ENCODE peak calls at places on chromosomes 4 and X, in five cellular contexts. One of them, this sample, is unnamed.

GRCh38 chrX:119502727-119503483 is 34.7 kb downstream of the SLC25A5 start:
- DNase-seq in suprapubic skin: no peak
- DNase-seq in foreskin keratinocyte: peak; percentile 75
- DNase-seq in tibial nerve: no peak
- DNase-seq in neural progenitor cell: no peak
- DNase-seq in this sample: peak; percentile 15

GRCh38 chr4:81019016-81019415 is 11.5 kb upstream of the BMP3 start:
- DNase-seq in suprapubic skin: no peak
- DNase-seq in foreskin keratinocyte: no peak
- DNase-seq in tibial nerve: no peak
- DNase-seq in neural progenitor cell: no peak
- DNase-seq in this sample: no peak

GRCh38 chr4:150679767-150680088 is 97.8 kb downstream of the MAB21L2 start:
- DNase-seq in suprapubic skin: no peak
- DNase-seq in foreskin keratinocyte: peak; percentile 77
- DNase-seq in tibial nerve: no peak
- DNase-seq in neural progenitor cell: no peak
- DNase-seq in this sample: no peak

GRCh38 chrX:132614297-132614696 is 125.5 kb upstream of the MBNL3 start:
- DNase-seq in suprapubic skin: no peak
- DNase-seq in foreskin keratinocyte: no peak
- DNase-seq in tibial nerve: no peak
- DNase-seq in neural progenitor cell: peak; percentile 23
- DNase-seq in this sample: no peak

GRCh38 chr4:40719008-40719623 is 30.6 kb upstream of the NSUN7 start:
- DNase-seq in suprapubic skin: no peak
- DNase-seq in foreskin keratinocyte: peak; percentile 57
- DNase-seq in tibial nerve: no peak
- DNase-seq in neural progenitor cell: peak; percentile 69
- DNase-seq in this sample: no peak

GRCh38 chrX:50988649-50989048 is 78.1 kb downstream of the BMP15 start:
- DNase-seq in suprapubic skin: no peak
- DNase-seq in foreskin keratinocyte: no peak
- DNase-seq in tibial nerve: peak; percentile 37
- DNase-seq in neural progenitor cell: peak; percentile 53
- DNase-seq in this sample: no peak

GRCh38 chr4:109993116-109993515 is 80.4 kb downstream of the EGF start:
- DNase-seq in suprapubic skin: no peak
- DNase-seq in foreskin keratinocyte: no peak
- DNase-seq in tibial nerve: no peak
- DNase-seq in neural progenitor cell: no peak
- DNase-seq in this sample: no peak

GRCh38 chrX:110985470-110985869 is 110.5 kb upstream of the PAK3 start:
- DNase-seq in suprapubic skin: no peak
- DNase-seq in foreskin keratinocyte: peak; percentile 20
- DNase-seq in tibial nerve: no peak
- DNase-seq in neural progenitor cell: no peak
- DNase-seq in this sample: no peak

GRCh38 chrX:30680618-30681017 is 27.4 kb downstream of the GK start:
- DNase-seq in suprapubic skin: no peak
- DNase-seq in foreskin keratinocyte: no peak
- DNase-seq in tibial nerve: no peak
- DNase-seq in neural progenitor cell: no peak
- DNase-seq in this sample: no peak

GRCh38 chrX:95290455-95290854 is 1394.2 kb upstream of the DIAPH2 start:
- DNase-seq in suprapubic skin: no peak
- DNase-seq in foreskin keratinocyte: no peak
- DNase-seq in tibial nerve: no peak
- DNase-seq in neural progenitor cell: peak; percentile 53
- DNase-seq in this sample: no peak

GRCh38 chr4:42397256-42397634 is at the start of gene SHISA3:
- DNase-seq in suprapubic skin: no peak
- DNase-seq in foreskin keratinocyte: peak; percentile 29
- DNase-seq in tibial nerve: peak; percentile 19
- DNase-seq in neural progenitor cell: peak; percentile 69
- DNase-seq in this sample: no peak

GRCh38 chrX:119497185-119497584 is 28.9 kb downstream of the SLC25A5 start:
- DNase-seq in suprapubic skin: no peak
- DNase-seq in foreskin keratinocyte: no peak
- DNase-seq in tibial nerve: no peak
- DNase-seq in neural progenitor cell: no peak
- DNase-seq in this sample: no peak

GRCh38 chr4:12555011-12555410 is 929.1 kb downstream of the RAB28 start:
- DNase-seq in suprapubic skin: no peak
- DNase-seq in foreskin keratinocyte: peak; percentile 15
- DNase-seq in tibial nerve: no peak
- DNase-seq in neural progenitor cell: no peak
- DNase-seq in this sample: no peak

GRCh38 chrX:104324461-104324860 is 69.7 kb upstream of the ESX1 start:
- DNase-seq in suprapubic skin: no peak
- DNase-seq in foreskin keratinocyte: no peak
- DNase-seq in tibial nerve: no peak
- DNase-seq in neural progenitor cell: no peak
- DNase-seq in this sample: no peak

GRCh38 chr4:100799767-100800539 is 282.1 kb upstream of the EMCN start:
- DNase-seq in suprapubic skin: no peak
- DNase-seq in foreskin keratinocyte: no peak
- DNase-seq in tibial nerve: no peak
- DNase-seq in neural progenitor cell: no peak
- DNase-seq in this sample: no peak

GRCh38 chrX:8726031-8726652 is 5.8 kb downstream of the ANOS1 start:
- DNase-seq in suprapubic skin: no peak
- DNase-seq in foreskin keratinocyte: no peak
- DNase-seq in tibial nerve: no peak
- DNase-seq in neural progenitor cell: no peak
- DNase-seq in this sample: no peak

GRCh38 chrX:82961129-82961528 is 547.0 kb upstream of the POU3F4 start:
- DNase-seq in suprapubic skin: no peak
- DNase-seq in foreskin keratinocyte: no peak
- DNase-seq in tibial nerve: no peak
- DNase-seq in neural progenitor cell: peak; percentile 12
- DNase-seq in this sample: no peak

GRCh38 chr4:82509029-82509428 is 52.8 kb downstream of the TMEM150C start:
- DNase-seq in suprapubic skin: no peak
- DNase-seq in foreskin keratinocyte: no peak
- DNase-seq in tibial nerve: no peak
- DNase-seq in neural progenitor cell: peak; percentile 44
- DNase-seq in this sample: no peak

GRCh38 chrX:66164931-66165330 is 884 bp downstream of the HEPH start:
- DNase-seq in suprapubic skin: no peak
- DNase-seq in foreskin keratinocyte: no peak
- DNase-seq in tibial nerve: no peak
- DNase-seq in neural progenitor cell: no peak
- DNase-seq in this sample: no peak
- H3K27ac ChIP-seq in suprapubic skin: no peak overlapping the region
- H3K27ac ChIP-seq in foreskin keratinocyte: no peak overlapping the region
- H3K27ac ChIP-seq in tibial nerve: peak overlapping the region; percentile 57
- H3K27ac ChIP-seq in neural progenitor cell: no peak overlapping the region
- H3K27ac ChIP-seq in this sample: no peak overlapping the region

GRCh38 chr4:34202154-34202553 is 2042.2 kb downstream of the ARAP2 start:
- DNase-seq in suprapubic skin: no peak
- DNase-seq in foreskin keratinocyte: peak; percentile 71
- DNase-seq in tibial nerve: no peak
- DNase-seq in neural progenitor cell: no peak
- DNase-seq in this sample: no peak
- H3K27ac ChIP-seq in suprapubic skin: no peak overlapping the region
- H3K27ac ChIP-seq in foreskin keratinocyte: no peak overlapping the region
- H3K27ac ChIP-seq in tibial nerve: no peak overlapping the region
- H3K27ac ChIP-seq in neural progenitor cell: no peak overlapping the region
- H3K27ac ChIP-seq in this sample: no peak overlapping the region

GRCh38 chrX:41588271-41588670 is 100.5 kb upstream of the GPR34 start:
- DNase-seq in suprapubic skin: no peak
- DNase-seq in foreskin keratinocyte: no peak
- DNase-seq in tibial nerve: no peak
- DNase-seq in neural progenitor cell: no peak
- DNase-seq in this sample: no peak
- H3K27ac ChIP-seq in suprapubic skin: no peak overlapping the region
- H3K27ac ChIP-seq in foreskin keratinocyte: no peak overlapping the region
- H3K27ac ChIP-seq in tibial nerve: no peak overlapping the region
- H3K27ac ChIP-seq in neural progenitor cell: no peak overlapping the region
- H3K27ac ChIP-seq in this sample: no peak overlapping the region

DNA sequence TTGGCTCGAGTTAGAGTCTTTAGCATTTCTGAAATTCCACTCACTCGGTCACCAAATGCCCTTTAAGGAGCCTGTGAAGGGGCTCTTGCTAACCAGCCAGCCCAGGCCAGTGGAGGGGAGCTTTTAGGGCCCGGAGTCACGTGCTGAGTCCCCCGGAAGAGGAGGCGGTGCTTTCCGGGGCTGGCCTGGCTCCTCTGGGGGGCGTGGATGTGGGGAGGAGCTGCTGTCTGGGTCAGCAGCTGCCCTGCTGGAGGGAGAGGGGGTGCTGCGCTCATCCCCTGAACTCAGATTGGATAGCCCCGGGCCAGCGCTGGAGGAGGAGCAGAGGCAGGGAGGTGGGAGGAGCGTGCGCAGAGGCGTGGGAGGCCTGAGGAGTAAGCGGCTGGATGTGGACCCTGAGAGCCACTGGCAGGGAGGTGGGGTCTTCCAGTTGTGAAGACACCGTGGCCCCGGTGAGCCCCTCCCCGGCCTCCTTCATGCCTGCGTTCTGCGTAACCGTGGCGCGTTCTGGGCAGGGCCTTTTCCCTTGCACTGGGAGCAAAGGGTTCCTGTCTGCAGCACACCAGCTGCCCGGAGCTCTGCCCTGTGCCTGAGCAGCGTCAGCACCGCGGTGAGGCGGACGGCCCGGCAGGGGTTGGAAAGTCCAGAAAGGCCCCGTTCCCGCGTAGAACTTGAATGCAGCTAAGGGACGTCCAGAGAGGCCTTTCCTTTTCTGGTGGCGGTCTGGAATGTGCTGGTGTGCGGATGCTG is 19.7 kb downstream of the MAEA start:
- DNase-seq in suprapubic skin: peak; percentile 93
- DNase-seq in foreskin keratinocyte: peak; percentile 83
- DNase-seq in tibial nerve: peak; percentile 84
- DNase-seq in neural progenitor cell: peak; percentile 96
- DNase-seq in this sample: peak; percentile 50
- H3K27ac ChIP-seq in suprapubic skin: peak overlapping the region; percentile 49
- H3K27ac ChIP-seq in foreskin keratinocyte: no peak overlapping the region
- H3K27ac ChIP-seq in tibial nerve: peak overlapping the region; percentile 64
- H3K27ac ChIP-seq in neural progenitor cell: peak overlapping the region; percentile 86
- H3K27ac ChIP-seq in this sample: peak overlapping the region; percentile 39

GRCh38 chr4:179872751-179873150 is 2370.5 kb upstream of the TENM3 start:
- DNase-seq in suprapubic skin: no peak
- DNase-seq in foreskin keratinocyte: no peak
- DNase-seq in tibial nerve: no peak
- DNase-seq in neural progenitor cell: no peak
- DNase-seq in this sample: no peak
- H3K27ac ChIP-seq in suprapubic skin: no peak overlapping the region
- H3K27ac ChIP-seq in foreskin keratinocyte: no peak overlapping the region
- H3K27ac ChIP-seq in tibial nerve: no peak overlapping the region
- H3K27ac ChIP-seq in neural progenitor cell: no peak overlapping the region
- H3K27ac ChIP-seq in this sample: no peak overlapping the region

GRCh38 chrX:136061302-136061701 is 76.1 kb downstream of the SLC9A6 start:
- DNase-seq in suprapubic skin: no peak
- DNase-seq in foreskin keratinocyte: no peak
- DNase-seq in tibial nerve: no peak
- DNase-seq in neural progenitor cell: no peak
- DNase-seq in this sample: no peak
- H3K27ac ChIP-seq in suprapubic skin: no peak overlapping the region
- H3K27ac ChIP-seq in foreskin keratinocyte: no peak overlapping the region
- H3K27ac ChIP-seq in tibial nerve: no peak overlapping the region
- H3K27ac ChIP-seq in neural progenitor cell: no peak overlapping the region
- H3K27ac ChIP-seq in this sample: no peak overlapping the region

GRCh38 chrX:53288173-53288572 is 6.8 kb upstream of the IQSEC2 start:
- DNase-seq in suprapubic skin: no peak
- DNase-seq in foreskin keratinocyte: no peak
- DNase-seq in tibial nerve: no peak
- DNase-seq in neural progenitor cell: peak; percentile 84
- DNase-seq in this sample: no peak

GRCh38 chrX:53294024-53294648 is 12.8 kb upstream of the IQSEC2 start:
- DNase-seq in suprapubic skin: no peak
- DNase-seq in foreskin keratinocyte: no peak
- DNase-seq in tibial nerve: no peak
- DNase-seq in neural progenitor cell: no peak
- DNase-seq in this sample: no peak

GRCh38 chrX:53291596-53291995 is 10.2 kb upstream of the IQSEC2 start:
- DNase-seq in suprapubic skin: no peak
- DNase-seq in foreskin keratinocyte: no peak
- DNase-seq in tibial nerve: no peak
- DNase-seq in neural progenitor cell: no peak
- DNase-seq in this sample: no peak

GRCh38 chrX:53287493-53288138 is 6.2 kb upstream of the IQSEC2 start:
- DNase-seq in suprapubic skin: no peak
- DNase-seq in foreskin keratinocyte: no peak
- DNase-seq in tibial nerve: peak; percentile 18
- DNase-seq in neural progenitor cell: no peak
- DNase-seq in this sample: peak; percentile 22

DNA sequence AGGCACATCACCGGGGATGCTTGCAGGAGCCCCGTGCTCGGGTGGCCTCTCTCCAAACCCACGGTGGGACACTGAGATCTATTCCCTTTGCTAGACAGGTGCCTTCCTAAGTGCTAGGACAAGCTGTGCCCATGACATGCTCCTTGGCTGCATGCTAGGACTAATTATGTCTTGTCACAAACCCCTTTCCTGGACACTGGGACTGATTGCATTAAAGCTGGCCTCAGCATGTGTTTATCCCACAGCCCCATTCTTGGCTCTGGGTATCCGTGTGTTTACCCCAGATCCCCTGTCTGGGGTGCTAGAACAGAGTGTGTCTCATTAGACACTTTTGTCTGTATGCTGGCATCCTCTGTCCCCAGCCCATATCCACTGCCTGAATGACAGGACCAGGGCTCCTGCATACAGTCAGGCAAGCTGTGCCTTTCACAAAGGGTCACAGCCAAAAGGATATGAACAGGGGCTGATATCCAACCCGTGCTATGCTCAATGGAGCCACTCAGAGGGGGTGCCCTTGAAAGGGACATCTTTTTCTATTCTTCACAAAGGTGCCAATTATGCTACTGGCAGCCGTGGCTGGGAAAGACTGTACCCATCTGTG is 9.2 kb upstream of the IQSEC2 start:
- DNase-seq in suprapubic skin: no peak
- DNase-seq in foreskin keratinocyte: no peak
- DNase-seq in tibial nerve: no peak
- DNase-seq in neural progenitor cell: no peak
- DNase-seq in this sample: no peak
- H3K27ac ChIP-seq in suprapubic skin: no peak overlapping the region
- H3K27ac ChIP-seq in foreskin keratinocyte: no peak overlapping the region
- H3K27ac ChIP-seq in tibial nerve: no peak overlapping the region
- H3K27ac ChIP-seq in neural progenitor cell: no peak overlapping the region
- H3K27ac ChIP-seq in this sample: no peak overlapping the region

DNA sequence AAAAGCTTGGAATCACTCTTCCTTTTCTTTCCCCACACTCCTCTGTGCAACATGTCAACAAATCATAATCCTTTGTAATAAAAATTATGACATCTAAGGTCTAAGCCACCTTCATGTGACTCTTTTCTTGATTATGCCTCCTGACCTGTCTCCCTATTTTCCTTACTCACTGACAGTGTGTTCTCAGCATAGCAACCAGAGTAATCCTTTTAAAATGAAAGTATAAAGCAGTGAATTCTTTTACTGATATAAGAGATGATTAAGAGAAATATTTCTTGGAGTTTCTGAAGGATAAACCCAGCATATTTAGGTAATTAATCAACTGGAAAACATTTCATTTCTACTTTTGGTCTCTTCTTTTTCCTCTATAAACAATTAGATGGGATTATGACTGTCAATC is 44.7 kb downstream of the USO1 start:
- DNase-seq in suprapubic skin: no peak
- DNase-seq in foreskin keratinocyte: peak; percentile 1
- DNase-seq in tibial nerve: no peak
- DNase-seq in neural progenitor cell: no peak
- DNase-seq in this sample: no peak
- H3K27ac ChIP-seq in suprapubic skin: no peak overlapping the region
- H3K27ac ChIP-seq in foreskin keratinocyte: no peak overlapping the region
- H3K27ac ChIP-seq in tibial nerve: no peak overlapping the region
- H3K27ac ChIP-seq in neural progenitor cell: no peak overlapping the region
- H3K27ac ChIP-seq in this sample: no peak overlapping the region